ENCODE peak calls at places on chromosomes 1 and 21, in nine cellular contexts. D is uterus, G is IMR-90, P is stomach, C is lower leg skin, R is endothelial cell of umbilical vein, F is transverse colon, A is A549, Z is esophagus squamous epithelium. H is an unnamed sample.

GRCh38 chr21:29586696-29587095 is 288.0 kb downstream of the BACH1 start:
- DNase-seq in A (no peak), Z (no peak), R (no peak), D (no peak), F (no peak), C (no peak), P (no peak), G (peak; percentile 19), H (no peak)

GRCh38 chr1:153563991-153564390 is 1.7 kb downstream of the S100A2 start:
- DNase-seq in P (no peak), F (no peak), A (no peak), D (peak; percentile 8), R (no peak), G (no peak), C (no peak), Z (no peak), H (peak; percentile 56)

GRCh38 chr1:151542710-151543129 is 2.6 kb downstream of the TUFT1 start:
- DNase-seq in C (peak; percentile 77), G (peak; percentile 86), R (no peak), P (no peak), Z (no peak), D (peak; percentile 23), A (peak; percentile 44), F (no peak), H (no peak)

GRCh38 chr1:58432813-58433668 is 113.5 kb downstream of the OMA1 start:
- DNase-seq in P (no peak), G (peak; percentile 60), D (no peak), F (no peak), C (no peak), A (no peak), R (peak; percentile 22), Z (no peak), H (no peak)

GRCh38 chr1:16076871-16077250 is 3.4 kb upstream of the FAM131C start:
- DNase-seq in Z (no peak), G (peak; percentile 33), F (no peak), R (no peak), C (no peak), P (no peak), D (no peak), A (peak; percentile 67), H (no peak)

GRCh38 chr21:37257526-37257966 is 9.6 kb downstream of the VPS26C start:
- DNase-seq in P (no peak), Z (no peak), R (peak; percentile 56), F (peak; percentile 25), C (no peak), D (peak; percentile 22), A (peak; percentile 42), G (peak; percentile 24), H (peak; percentile 84)

GRCh38 chr1:35646043-35646442 is 4.7 kb upstream of the PSMB2 start:
- DNase-seq in F (no peak), P (no peak), D (no peak), G (no peak), Z (no peak), R (no peak), C (no peak), A (peak; percentile 11), H (no peak)

GRCh38 chr1:17535300-17535937 is 4.1 kb upstream of the ARHGEF10L start:
- DNase-seq in D (no peak), Z (no peak), A (no peak), R (no peak), F (no peak), P (no peak), G (no peak), C (no peak), H (no peak)

GRCh38 chr1:66552829-66553228 is 18.9 kb downstream of the SGIP1 start:
- DNase-seq in R (peak; percentile 35), F (no peak), P (no peak), Z (no peak), G (no peak), A (no peak), C (no peak), D (no peak), H (no peak)

GRCh38 chr1:32199717-32200072 is 700 bp upstream of the CCDC28B start:
- DNase-seq in F (no peak), R (no peak), D (peak; percentile 51), C (no peak), A (no peak), Z (no peak), G (peak; percentile 26), P (peak; percentile 60), H (no peak)

GRCh38 chr1:24910751-24911650 is 19.1 kb downstream of the RUNX3 start:
- DNase-seq in D (no peak), F (peak; percentile 65), P (peak; percentile 51), Z (no peak), R (no peak), A (peak; percentile 39), G (peak; percentile 70), C (no peak), H (peak; percentile 91)

GRCh38 chr1:24912359-24913273 is 17.5 kb downstream of the RUNX3 start:
- DNase-seq in R (no peak), F (no peak), D (no peak), C (no peak), P (no peak), Z (no peak), A (no peak), G (no peak), H (no peak)

GRCh38 chr1:24913274-24913604 is 16.8 kb downstream of the RUNX3 start:
- DNase-seq in Z (no peak), G (no peak), C (no peak), F (no peak), D (no peak), A (no peak), R (no peak), P (no peak), H (no peak)

GRCh38 chr1:24910210-24910609 is 19.9 kb downstream of the RUNX3 start:
- DNase-seq in G (no peak), Z (no peak), P (no peak), F (no peak), C (no peak), A (no peak), R (no peak), D (no peak), H (no peak)

DNA sequence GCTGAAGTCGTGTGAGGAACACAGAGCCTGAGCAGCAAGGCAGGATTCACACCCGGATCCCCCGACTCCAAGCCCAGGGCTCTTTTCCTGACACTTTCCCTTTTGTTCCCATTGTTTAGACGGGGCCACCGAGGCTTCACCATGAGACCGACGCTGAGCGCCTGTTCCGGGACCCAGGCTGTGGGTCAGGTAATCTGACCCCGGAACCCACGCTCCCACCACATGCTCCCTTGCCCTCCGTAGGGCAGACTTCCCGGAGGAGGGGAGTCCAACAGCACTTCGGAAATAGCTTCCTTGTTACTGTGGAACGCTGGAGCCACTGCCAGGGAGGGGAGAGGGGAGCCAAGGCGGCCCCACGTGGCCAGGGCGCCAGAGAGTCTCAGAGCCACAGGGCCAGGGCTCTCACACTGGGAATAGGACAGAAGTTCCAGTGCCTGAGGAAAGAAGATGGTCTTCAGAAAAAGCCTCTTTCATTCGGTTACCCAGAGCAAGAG is 18.4 kb downstream of the RUNX3 start:
- DNase-seq in Z (no peak), F (no peak), G (no peak), C (no peak), P (no peak), A (no peak), R (no peak), D (no peak), H (no peak)
- TF ChIP-seq POLR2A in Z (no peak), F (no peak), G (no peak), C (no peak), P (no peak), A (no peak), R (no peak), D (no peak), H (no peak)

GRCh38 chr1:2940178-2940577 is 81.1 kb upstream of the ACTRT2 start:
- DNase-seq in Z (no peak), F (no peak), A (no peak), P (no peak), G (no peak), C (no peak), D (no peak), R (no peak), H (peak; percentile 41)

GRCh38 chr1:2935766-2936390 is 85.4 kb upstream of the ACTRT2 start:
- DNase-seq in G (no peak), A (no peak), C (no peak), Z (no peak), P (no peak), D (no peak), F (no peak), R (no peak), H (peak; percentile 69)

GRCh38 chr1:2936568-2937515 is 84.4 kb upstream of the ACTRT2 start:
- DNase-seq in Z (no peak), D (no peak), A (no peak), G (no peak), F (no peak), C (no peak), P (no peak), R (no peak), H (peak; percentile 38)

GRCh38 chr1:2939041-2939552 is 82.2 kb upstream of the ACTRT2 start:
- DNase-seq in R (no peak), F (no peak), G (no peak), C (no peak), P (no peak), Z (no peak), A (no peak), D (no peak), H (peak; percentile 61)

GRCh38 chr1:2937805-2938204 is 83.5 kb upstream of the ACTRT2 start:
- DNase-seq in A (no peak), G (no peak), C (no peak), D (no peak), F (no peak), Z (no peak), P (no peak), R (no peak), H (no peak)
- H3K4me3 ChIP-seq in A (no peak overlapping the region), G (no peak overlapping the region), C (no peak overlapping the region), D (no peak overlapping the region), F (no peak overlapping the region), Z (no peak overlapping the region), P (no peak overlapping the region), R (no peak overlapping the region), H (no peak overlapping the region)

DNA sequence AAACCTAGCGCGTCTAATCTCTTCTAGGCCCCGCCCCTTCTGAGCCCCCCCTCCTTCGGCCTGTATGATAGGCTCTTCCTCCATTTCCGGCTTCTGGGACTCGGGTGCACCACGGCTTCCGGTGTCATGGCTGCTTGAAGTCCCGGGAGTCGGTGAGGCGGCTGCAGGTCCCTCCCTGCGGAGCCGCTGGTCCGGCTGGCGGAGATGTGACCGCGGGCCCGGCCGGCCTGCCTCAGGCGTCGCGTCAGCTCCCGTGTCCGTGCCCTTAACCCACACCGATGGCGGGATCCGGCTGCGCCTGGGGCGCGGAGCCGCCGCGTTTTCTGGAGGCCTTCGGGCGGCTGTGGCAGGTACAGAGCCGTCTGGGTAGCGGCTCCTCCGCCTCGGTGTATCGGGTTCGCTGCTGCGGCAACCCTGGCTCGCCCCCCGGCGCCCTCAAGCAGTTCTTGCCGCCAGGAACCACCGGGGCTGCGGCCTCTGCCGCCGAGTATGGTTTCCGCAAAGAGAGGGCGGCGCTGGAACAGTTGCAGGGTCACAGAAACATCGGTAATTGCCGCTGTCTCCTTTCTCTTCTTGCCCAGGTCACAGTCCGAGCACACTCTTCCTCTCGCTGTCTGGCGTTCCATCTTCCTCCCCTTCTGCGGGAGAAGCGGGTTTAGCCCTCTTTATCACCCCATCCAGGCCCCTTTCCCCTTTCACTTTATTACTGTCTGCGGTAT is at the start of gene UHMK1:
- DNase-seq in C (peak; percentile 98), P (peak; percentile 91), D (peak; percentile 85), Z (peak; percentile 74), F (peak; percentile 92), A (peak; percentile 92), G (peak; percentile 87), R (peak; percentile 92), H (peak; percentile 95)
- TF ChIP-seq POLR2A in C (no peak), P (no peak), D (peak; percentile 56), Z (peak; percentile 64), F (peak; percentile 68), A (peak; percentile 77), G (peak; percentile 78), R (peak; percentile 94), H (no peak)

GRCh38 chr1:213983589-213984386 is 4.0 kb upstream of the PROX1 start:
- DNase-seq in P (no peak), R (no peak), A (no peak), C (no peak), G (no peak), F (no peak), Z (no peak), D (no peak), H (no peak)
- H3K4me3 ChIP-seq in P (peak overlapping the region; percentile 44), R (no peak overlapping the region), A (peak overlapping the region; percentile 47), C (no peak overlapping the region), G (no peak overlapping the region), F (peak overlapping the region; percentile 42), Z (no peak overlapping the region), D (no peak overlapping the region), H (no peak overlapping the region)

H was measured in spleen.